ENCODE peak calls at places on chromosomes 5 and 9, in five cellular contexts. W is IMR-90, Z is brain microvascular endothelial cell, P is neuronal stem cell, L is astrocyte of the cerebellum. X is an unnamed sample.

GRCh38 chr5:178384815-178385471 is 152.3 kb upstream of the PHYKPL start:
- DNase-seq in W (no peak), P (no peak), L (no peak), Z (no peak), X (peak)

GRCh38 chr9:133105461-133105770 is 15.6 kb downstream of the RALGDS start:
- DNase-seq in P (no peak), W (no peak), L (no peak), Z (no peak), X (peak)

GRCh38 chr5:81234801-81235200 is 1.7 kb downstream of the CKMT2 start:
- DNase-seq in P (no peak), Z (no peak), L (no peak), W (no peak), X (no peak)

GRCh38 chr5:159405611-159406031 is 75.3 kb upstream of the IL12B start:
- DNase-seq in Z (no peak), W (no peak), L (no peak), P (no peak), X (no peak)

GRCh38 chr9:136787690-136788400 is 3.3 kb upstream of the TMEM141 start:
- DNase-seq in W (peak), P (peak), L (no peak), Z (peak), X (no peak)

GRCh38 chr9:127122176-127123151 is at the start of gene ANGPTL2:
- DNase-seq in P (peak), Z (peak), L (peak), W (peak), X (peak)

GRCh38 chr5:139461698-139462097 is 845 bp downstream of the ECSCR start:
- DNase-seq in Z (peak), W (peak), P (no peak), L (no peak), X (no peak)

GRCh38 chr5:100409538-100409937 is 125.6 kb upstream of the FAM174A start:
- DNase-seq in P (no peak), L (no peak), Z (no peak), W (peak), X (no peak)

GRCh38 chr5:114419941-114420340 is 58.1 kb downstream of the KCNN2 start:
- DNase-seq in L (no peak), W (peak), P (no peak), Z (no peak), X (no peak)

GRCh38 chr5:39928709-39929108 is 503.9 kb upstream of the DAB2 start:
- DNase-seq in Z (no peak), L (no peak), P (no peak), W (no peak), X (no peak)

GRCh38 chr9:116774421-116774820 is 87.3 kb downstream of the TRIM32 start:
- DNase-seq in L (no peak), W (no peak), Z (no peak), P (no peak), X (no peak)

GRCh38 chr5:143134269-143134668 is 269.2 kb downstream of the NR3C1 start:
- DNase-seq in L (no peak), W (peak), Z (no peak), P (peak), X (no peak)

GRCh38 chr9:91734371-91734981 is 215.6 kb downstream of the ROR2 start:
- DNase-seq in W (peak), L (peak), Z (peak), P (peak), X (peak)

GRCh38 chr9:132214027-132214622 is 52.3 kb downstream of the NTNG2 start:
- DNase-seq in P (no peak), Z (peak), L (peak), W (peak), X (peak)

GRCh38 chr5:44774279-44774880 is 34.4 kb upstream of the MRPS30 start:
- DNase-seq in P (peak), L (peak), W (peak), Z (peak), X (no peak)

GRCh38 chr5:76029739-76030138 is 53.4 kb upstream of the SV2C start:
- DNase-seq in Z (no peak), P (no peak), W (no peak), L (no peak), X (no peak)

GRCh38 chr9:98081477-98082219 is 25.1 kb downstream of the NANS start:
- DNase-seq in L (no peak), W (peak), Z (no peak), P (no peak), X (peak)

GRCh38 chr5:132386644-132387286 is 17.3 kb downstream of the SLC22A5 start:
- DNase-seq in L (no peak), P (peak), W (peak), Z (peak), X (peak)

GRCh38 chr5:116421080-116421629 is 153.5 kb downstream of the SEMA6A start:
- DNase-seq in L (no peak), P (no peak), Z (no peak), W (no peak), X (no peak)

GRCh38 chr9:72477862-72478564 is 43.4 kb upstream of the TMC1 start:
- DNase-seq in L (no peak), W (peak), Z (peak), P (no peak), X (no peak)

GRCh38 chr9:136668983-136669790 is 6.5 kb downstream of the EGFL7 start:
- DNase-seq in W (no peak), L (no peak), P (no peak), Z (no peak), X (no peak)

GRCh38 chr9:121034529-121034928 is 15.5 kb downstream of the C5 start:
- DNase-seq in W (no peak), Z (no peak), L (no peak), P (no peak), X (no peak)

GRCh38 chr5:74206571-74207550 is 433.7 kb downstream of the ENC1 start:
- DNase-seq in Z (peak), W (peak), L (peak), P (no peak), X (peak)

GRCh38 chr9:123269316-123269715 is 930 bp upstream of the STRBP start:
- DNase-seq in L (no peak), W (no peak), P (no peak), Z (no peak), X (no peak)

GRCh38 chr9:127654619-127655018 is 42.5 kb downstream of the STXBP1 start:
- DNase-seq in P (no peak), L (no peak), W (no peak), Z (no peak), X (no peak)

GRCh38 chr9:71250626-71251025 is 129.2 kb upstream of the TRPM3 start:
- DNase-seq in Z (no peak), L (no peak), P (no peak), W (no peak), X (no peak)

GRCh38 chr5:138369706-138370105 is 17.2 kb downstream of the KDM3B start:
- DNase-seq in W (no peak), L (no peak), Z (no peak), P (no peak), X (no peak)

GRCh38 chr5:136193396-136193935 is 504 bp upstream of the SMIM32 start:
- DNase-seq in P (no peak), Z (no peak), L (no peak), W (no peak), X (peak)

GRCh38 chr5:136192526-136193395 is at the start of gene SMIM32:
- DNase-seq in W (no peak), P (peak), Z (no peak), L (no peak), X (peak)

GRCh38 chr5:136191304-136192014 is 1.5 kb downstream of the SMIM32 start:
- DNase-seq in L (no peak), Z (no peak), P (no peak), W (peak), X (peak)

GRCh38 chr5:136190904-136191303 is 2.1 kb downstream of the SMIM32 start:
- DNase-seq in W (no peak), P (no peak), L (no peak), Z (no peak), X (no peak)

DNA sequence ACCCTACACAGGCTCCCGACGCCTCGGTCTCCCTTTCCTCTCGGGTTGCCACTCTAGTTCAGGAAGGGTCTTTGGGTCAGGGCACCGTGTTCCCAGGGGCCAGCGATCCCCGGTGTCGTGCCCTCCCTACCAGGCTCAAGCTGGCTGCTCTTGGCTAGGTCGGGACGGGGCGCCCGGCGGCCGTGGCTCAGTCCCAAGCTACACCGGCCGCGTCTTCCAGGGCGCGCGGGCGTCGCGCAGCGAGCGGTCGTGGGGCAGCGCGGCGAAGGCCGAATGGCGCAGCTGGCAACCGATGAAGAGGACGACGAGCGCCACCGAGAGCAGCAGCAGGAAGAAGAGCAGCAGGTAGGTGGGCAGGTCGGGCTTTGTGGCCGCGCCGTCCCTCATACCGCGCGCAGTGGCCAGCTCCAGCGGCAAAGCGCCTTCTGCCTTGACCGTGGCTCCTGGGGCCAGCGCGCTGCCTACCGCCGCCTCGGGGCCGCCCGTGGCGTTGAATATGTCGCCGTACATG is 892 bp downstream of the SMIM32 start:
- DNase-seq in W (no peak), P (no peak), Z (no peak), L (no peak), X (peak)
- H3K4me3 ChIP-seq in W (peak), P (peak), Z (peak), L (peak), X (peak)

GRCh38 chr5:57209316-57210040 is 35.6 kb downstream of the GPBP1 start:
- DNase-seq in P (no peak), Z (no peak), W (peak), L (no peak), X (no peak)

GRCh38 chr5:57211039-57211438 is 37.2 kb downstream of the GPBP1 start:
- DNase-seq in Z (no peak), L (no peak), W (no peak), P (no peak), X (no peak)

GRCh38 chr5:57207681-57208080 is 33.8 kb downstream of the GPBP1 start:
- DNase-seq in P (no peak), Z (no peak), L (no peak), W (no peak), X (no peak)

GRCh38 chr5:57210633-57211032 is 36.8 kb downstream of the GPBP1 start:
- DNase-seq in W (no peak), Z (no peak), L (no peak), P (no peak), X (no peak)

DNA sequence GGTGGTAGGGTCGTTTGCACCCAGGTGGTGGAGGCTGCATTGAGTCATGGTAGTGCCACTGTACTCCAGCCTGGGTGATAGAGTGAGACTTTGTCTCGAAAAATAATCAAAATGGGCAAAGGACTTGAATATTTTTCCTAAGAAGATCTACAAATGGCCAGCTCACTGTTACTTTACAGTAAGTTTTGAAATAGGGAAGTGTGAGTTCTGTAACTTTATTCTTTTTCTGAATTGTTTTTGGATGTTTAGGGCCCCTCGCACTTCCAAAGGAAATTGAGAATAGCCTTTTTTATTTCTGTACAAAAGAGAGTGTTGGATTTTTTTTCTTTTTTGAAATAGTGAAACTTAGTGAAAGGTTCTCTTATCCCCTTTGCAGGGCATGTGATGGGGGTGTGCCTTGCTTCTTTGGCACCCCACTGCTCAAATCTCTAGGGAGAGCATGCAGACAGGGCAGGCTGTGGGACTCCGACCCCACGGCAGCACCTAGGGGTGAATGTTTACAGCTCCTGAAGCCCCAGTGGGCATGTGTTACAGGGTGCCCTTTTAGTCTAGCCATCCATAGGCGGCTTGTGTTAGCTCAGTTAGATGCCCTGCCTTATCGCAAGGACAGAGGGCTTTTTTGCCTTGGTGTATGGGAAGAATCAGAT is 33.3 kb downstream of the GPBP1 start:
- DNase-seq in W (no peak), P (no peak), Z (no peak), L (no peak), X (no peak)
- H3K4me3 ChIP-seq in W (no peak), P (no peak), Z (no peak), L (no peak), X (no peak)

DNA sequence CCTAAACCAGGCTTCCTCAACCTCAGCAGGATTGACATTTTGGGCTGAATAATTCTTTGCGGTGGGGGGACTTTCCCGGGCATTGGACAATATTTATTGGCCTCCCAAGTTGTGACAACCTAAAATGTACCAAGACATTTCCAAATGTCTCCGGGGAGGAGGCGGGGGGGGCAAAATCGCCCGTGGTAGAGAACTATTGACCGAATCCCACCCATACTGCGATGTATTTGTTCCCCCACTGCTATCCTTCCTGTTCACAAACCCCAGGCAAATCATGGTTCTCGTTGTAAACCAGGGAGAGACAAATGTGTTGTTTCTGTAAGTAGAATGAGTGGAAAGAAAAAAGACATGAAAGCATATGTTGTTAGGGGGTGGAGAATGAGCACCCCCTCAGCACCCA is 141.8 kb downstream of the PSAT1 start:
- DNase-seq in W (no peak), Z (no peak), L (no peak), P (peak), X (no peak)
- H3K4me3 ChIP-seq in W (no peak), Z (no peak), L (no peak), P (no peak), X (no peak)

GRCh38 chr5:123098767-123099513 is 9.9 kb downstream of the PRDM6 start:
- DNase-seq in W (no peak), P (no peak), L (no peak), Z (no peak), X (no peak)
- H3K4me3 ChIP-seq in W (no peak), P (no peak), L (peak), Z (peak), X (peak)

GRCh38 chr5:83474170-83474796 is 2.7 kb downstream of the VCAN start:
- DNase-seq in P (peak), W (peak), Z (peak), L (peak), X (peak)
- H3K4me3 ChIP-seq in P (peak), W (peak), Z (peak), L (peak), X (peak)

X was measured in upper lobe of right lung.